ENCODE peak calls at places on chromosomes 2 and 18, in ten cellular contexts. E is Panc1, F is HepG2, V is BE2C, G is uterus, M is prostate gland, H is A549, B is HFF-Myc, K is body of pancreas, A is astrocyte of the spinal cord. R is an unnamed sample.

GRCh38 chr2:18630101-18630500 is 40.7 kb upstream of the NT5C1B start:
- DNase-seq in B (peak), F (no peak), G (no peak), A (peak), M (no peak), H (no peak), V (no peak), K (no peak), E (no peak), R (no peak)

GRCh38 chr2:22273853-22274252 is 1111.1 kb upstream of the KLHL29 start:
- DNase-seq in E (no peak), B (no peak), F (no peak), M (no peak), A (no peak), H (no peak), V (no peak), K (no peak), G (no peak), R (no peak)

GRCh38 chr18:62838475-62839098 is 123.2 kb downstream of the PHLPP1 start:
- DNase-seq in G (no peak), A (no peak), F (no peak), E (no peak), V (no peak), H (no peak), B (no peak), M (no peak), K (no peak), R (no peak)

GRCh38 chr2:112846056-112846455 is 9.5 kb upstream of the IL1B start:
- DNase-seq in M (no peak), F (no peak), E (no peak), A (no peak), G (no peak), K (no peak), H (no peak), V (peak), B (no peak), R (no peak)

GRCh38 chr2:146579154-146579930 is 1265.5 kb upstream of the ACVR2A start:
- DNase-seq in H (peak), G (no peak), A (peak), B (peak), M (no peak), E (no peak), F (peak), V (no peak), K (no peak), R (peak)

GRCh38 chr2:3008551-3009498 is 368.8 kb downstream of the EIPR1 start:
- DNase-seq in E (no peak), G (no peak), K (no peak), B (no peak), A (no peak), H (no peak), V (peak), F (no peak), M (no peak), R (no peak)

GRCh38 chr2:18719978-18720775 is 130.8 kb upstream of the NT5C1B start:
- DNase-seq in B (peak), E (no peak), M (no peak), F (no peak), A (peak), H (peak), V (peak), K (no peak), G (no peak), R (no peak)

GRCh38 chr18:67597759-67598158 is 81.2 kb upstream of the DSEL start:
- DNase-seq in E (no peak), B (no peak), H (no peak), A (no peak), F (no peak), M (no peak), K (no peak), G (no peak), V (peak), R (no peak)

GRCh38 chr2:174844295-174844708 is 80.0 kb upstream of the CHRNA1 start:
- DNase-seq in H (no peak), G (no peak), E (no peak), M (no peak), A (no peak), V (no peak), K (peak), F (no peak), B (no peak), R (no peak)

GRCh38 chr2:241602720-241603119 is 34.2 kb downstream of the THAP4 start:
- DNase-seq in F (no peak), A (no peak), K (no peak), H (no peak), E (no peak), M (no peak), G (no peak), V (no peak), B (no peak), R (no peak)

GRCh38 chr2:42614838-42615237 is 46.4 kb downstream of the MTA3 start:
- DNase-seq in G (no peak), B (no peak), E (no peak), M (no peak), V (no peak), K (no peak), F (peak), H (peak), A (no peak), R (no peak)

GRCh38 chr18:22594155-22594690 is 176.5 kb upstream of the CTAGE1 start:
- DNase-seq in E (no peak), V (no peak), F (no peak), A (no peak), M (no peak), K (no peak), H (no peak), G (no peak), B (no peak), R (no peak)

GRCh38 chr2:95323347-95324155 is 26.4 kb downstream of the KCNIP3 start:
- DNase-seq in G (no peak), F (peak), H (peak), M (no peak), E (no peak), V (no peak), A (no peak), B (no peak), K (peak), R (no peak)

GRCh38 chr18:23311346-23312103 is 141.6 kb upstream of the RIOK3 start:
- DNase-seq in H (no peak), B (no peak), M (peak), G (peak), E (no peak), A (peak), F (no peak), V (no peak), K (peak), R (peak)

GRCh38 chr2:219057709-219058540 is 2.8 kb downstream of the IHH start:
- DNase-seq in K (peak), F (peak), E (no peak), A (peak), V (peak), M (peak), G (peak), H (peak), B (no peak), R (no peak)

GRCh38 chr2:64599469-64599868 is 54.2 kb downstream of the SERTAD2 start:
- DNase-seq in H (no peak), V (peak), F (peak), A (no peak), B (no peak), M (peak), G (no peak), K (no peak), E (no peak), R (no peak)

GRCh38 chr2:121727332-121727731 is 9.3 kb downstream of the NIFK start:
- DNase-seq in H (no peak), E (no peak), F (no peak), G (no peak), K (no peak), V (no peak), B (no peak), A (no peak), M (no peak), R (no peak)

GRCh38 chr18:44507729-44508325 is 172.9 kb upstream of the SETBP1 start:
- DNase-seq in M (no peak), K (peak), G (no peak), F (no peak), B (no peak), H (no peak), V (no peak), A (no peak), E (no peak), R (no peak)

GRCh38 chr2:231399853-231400667 is 4.5 kb downstream of the B3GNT7 start:
- DNase-seq in V (peak), K (peak), G (peak), F (peak), M (no peak), B (no peak), E (no peak), A (no peak), H (peak), R (no peak)

GRCh38 chr2:62456721-62457539 is 49.1 kb downstream of the TMEM17 start:
- DNase-seq in G (peak), E (peak), B (no peak), K (peak), H (peak), M (peak), V (peak), A (peak), F (peak), R (no peak)

GRCh38 chr18:50805732-50806131 is 14.1 kb downstream of the MRO start:
- DNase-seq in K (no peak), H (no peak), E (no peak), F (no peak), A (no peak), M (no peak), B (no peak), G (no peak), V (no peak), R (no peak)

GRCh38 chr2:9001229-9001628 is 2.3 kb downstream of the MBOAT2 start:
- DNase-seq in B (no peak), F (no peak), H (peak), G (no peak), M (peak), V (no peak), A (peak), K (no peak), E (peak), R (no peak)

GRCh38 chr2:70549064-70549710 is 4.4 kb downstream of the TGFA start:
- DNase-seq in B (no peak), K (no peak), A (no peak), M (peak), E (no peak), V (no peak), F (no peak), G (no peak), H (no peak), R (no peak)

GRCh38 chr2:27753744-27754588 is 17.6 kb upstream of the MRPL33 start:
- DNase-seq in B (peak), G (peak), M (peak), E (peak), F (peak), K (peak), V (peak), A (peak), H (peak), R (no peak)

GRCh38 chr2:23199115-23199918 is 185.7 kb upstream of the KLHL29 start:
- DNase-seq in H (peak), A (no peak), K (no peak), M (no peak), E (peak), B (no peak), F (peak), V (peak), G (no peak), R (no peak)

GRCh38 chr2:200159829-200160781 is 146.4 kb upstream of the SPATS2L start:
- DNase-seq in F (no peak), H (no peak), V (no peak), M (no peak), E (no peak), B (no peak), A (peak), K (no peak), G (no peak), R (no peak)

GRCh38 chr18:23857756-23858155 is 156.8 kb upstream of the TTC39C start:
- DNase-seq in G (no peak), F (peak), E (no peak), V (no peak), M (no peak), B (no peak), A (peak), H (no peak), K (peak), R (peak)

GRCh38 chr2:209933499-209934458 is 68.7 kb upstream of the RPE start:
- DNase-seq in F (no peak), K (peak), E (no peak), G (no peak), A (peak), B (peak), M (peak), V (no peak), H (no peak), R (peak)
- H3K4me3 ChIP-seq in F (no peak), K (no peak), E (no peak), G (no peak), A (peak), B (no peak), M (no peak), V (no peak), H (no peak), R (no peak)

GRCh38 chr18:55477537-55478300 is 110.3 kb downstream of the TCF4 start:
- DNase-seq in G (no peak), E (no peak), F (no peak), A (peak), M (peak), V (peak), B (no peak), K (peak), H (no peak), R (no peak)
- TF ChIP-seq CTCF in G (no peak), E (no peak), F (no peak), A (peak), M (peak), V (peak), B (peak), K (no peak), H (no peak), R (peak)

GRCh38 chr2:7430421-7430868 is 513.2 kb downstream of the RNF144A start:
- DNase-seq in E (no peak), K (no peak), A (no peak), B (no peak), F (no peak), G (no peak), V (no peak), H (no peak), M (no peak), R (no peak)
- H3K4me3 ChIP-seq in E (no peak), K (no peak), A (no peak), B (no peak), F (no peak), G (no peak), V (no peak), H (no peak), M (no peak), R (no peak)

GRCh38 chr2:127185093-127185492 is 35.0 kb downstream of the CYP27C1 start:
- DNase-seq in H (no peak), A (no peak), G (no peak), K (no peak), B (no peak), M (no peak), V (no peak), F (no peak), E (no peak), R (no peak)
- TF ChIP-seq CTCF in H (no peak), A (no peak), G (no peak), K (no peak), B (no peak), M (no peak), V (no peak), F (peak), E (no peak), R (no peak)

GRCh38 chr18:70295192-70295522 is 6.3 kb downstream of the SOCS6 start:
- DNase-seq in F (no peak), B (no peak), H (no peak), V (no peak), K (no peak), E (no peak), A (no peak), M (no peak), G (no peak), R (no peak)

GRCh38 chr18:70294471-70295191 is 5.8 kb downstream of the SOCS6 start:
- DNase-seq in F (no peak), B (no peak), A (no peak), E (no peak), K (no peak), V (no peak), M (no peak), H (no peak), G (no peak), R (no peak)

GRCh38 chr18:70296781-70297180 is 7.9 kb downstream of the SOCS6 start:
- DNase-seq in F (no peak), H (no peak), E (no peak), V (no peak), K (no peak), A (no peak), G (no peak), B (no peak), M (no peak), R (no peak)

GRCh38 chr18:70296289-70296688 is 7.4 kb downstream of the SOCS6 start:
- DNase-seq in G (no peak), F (peak), M (no peak), H (peak), K (peak), A (no peak), B (no peak), E (no peak), V (peak), R (no peak)

DNA sequence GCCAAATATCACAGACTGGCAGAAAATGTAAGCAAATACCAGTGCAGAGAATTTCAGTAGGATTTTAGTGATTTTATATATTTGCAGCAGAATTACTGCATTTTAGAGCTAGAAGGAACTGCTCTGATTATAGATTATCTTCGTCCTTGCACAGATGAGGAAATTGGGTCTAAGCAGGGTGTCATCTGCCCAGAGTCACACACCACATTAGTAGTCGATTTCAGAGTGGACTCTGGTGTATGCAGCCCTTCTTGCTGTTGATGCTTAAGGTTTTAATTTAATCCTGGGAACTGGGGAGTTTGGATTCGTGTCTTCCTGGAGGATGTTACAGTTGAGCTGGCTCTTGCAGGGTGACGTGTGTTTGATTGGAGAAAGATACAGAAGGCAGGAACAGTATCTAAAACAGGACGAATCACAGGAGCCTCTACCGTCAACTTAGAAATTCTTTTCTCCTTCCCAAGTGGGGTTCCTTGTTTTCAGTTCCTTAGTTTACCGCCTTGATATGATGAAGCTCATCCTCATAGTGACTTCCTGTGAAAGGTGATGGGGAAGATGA is 6.9 kb downstream of the SOCS6 start:
- DNase-seq in F (no peak), E (no peak), A (no peak), K (no peak), H (peak), V (no peak), G (no peak), M (no peak), B (no peak), R (no peak)
- H3K4me3 ChIP-seq in F (no peak), E (peak), A (no peak), K (no peak), H (peak), V (peak), G (no peak), M (no peak), B (no peak), R (no peak)

GRCh38 chr2:217932661-217933325 is 70.0 kb downstream of the TNS1 start:
- DNase-seq in M (no peak), K (no peak), G (no peak), A (no peak), B (no peak), V (peak), E (no peak), F (no peak), H (no peak), R (no peak)
- TF ChIP-seq CTCF in M (no peak), K (no peak), G (no peak), A (peak), B (peak), V (peak), E (no peak), F (peak), H (no peak), R (peak)